ENCODE peak calls at places on chromosomes 1 and 21, in ten cellular contexts. B is left lung; Y is PC-9; F is left ventricle myocardium inferior; S is aorta; X is neural progenitor cell; M is A549; C is testis; D is naive thymus-derived CD4-positive, alpha-beta T cell; A is cardiac muscle cell. V is an unnamed sample.

GRCh38 chr1:203304391-203304918 is 864 bp upstream of the BTG2 start:
- DNase-seq in B (no peak), Y (no peak), F (no peak), S (peak; percentile 72), X (no peak), M (no peak), C (no peak), D (no peak), A (no peak), V (peak; percentile 60)

GRCh38 chr1:164767257-164768044 is 208.5 kb downstream of the PBX1 start:
- DNase-seq in B (no peak), Y (peak; percentile 16), F (no peak), S (no peak), X (no peak), M (peak; percentile 72), C (no peak), D (no peak), A (peak; percentile 98), V (no peak)

GRCh38 chr1:30743584-30744059 is 14.0 kb downstream of the LAPTM5 start:
- DNase-seq in B (no peak), Y (no peak), F (no peak), S (no peak), X (no peak), M (no peak), C (no peak), D (peak; percentile 90), A (no peak), V (no peak)

GRCh38 chr1:60427194-60427593 is 353.6 kb upstream of the C1orf87 start:
- DNase-seq in B (no peak), Y (no peak), F (no peak), S (no peak), X (no peak), M (no peak), C (no peak), D (no peak), A (peak; percentile 32), V (peak; percentile 15)

GRCh38 chr1:234997201-234998173 is 131.2 kb downstream of the TOMM20 start:
- DNase-seq in B (peak; percentile 93), Y (peak; percentile 100), F (peak; percentile 98), S (peak; percentile 100), X (no peak), M (peak; percentile 98), C (peak; percentile 94), D (no peak), A (peak; percentile 99), V (peak; percentile 100)

GRCh38 chr21:30044447-30045064 is 104.8 kb upstream of the GRIK1 start:
- DNase-seq in B (no peak), Y (peak; percentile 3), F (no peak), S (no peak), X (peak; percentile 31), M (no peak), C (peak; percentile 19), D (no peak), A (peak; percentile 42), V (no peak)

GRCh38 chr1:116556289-116557006 is 14.4 kb downstream of the CD58 start:
- DNase-seq in B (peak; percentile 63), Y (peak; percentile 71), F (peak; percentile 57), S (peak; percentile 86), X (no peak), M (no peak), C (no peak), D (no peak), A (peak; percentile 97), V (peak; percentile 37)

GRCh38 chr1:66464356-66464755 is 69.6 kb upstream of the SGIP1 start:
- DNase-seq in B (no peak), Y (no peak), F (no peak), S (no peak), X (no peak), M (no peak), C (no peak), D (no peak), A (no peak), V (no peak)

GRCh38 chr1:90211101-90211500 is 216.2 kb downstream of the ZNF326 start:
- DNase-seq in B (no peak), Y (no peak), F (no peak), S (no peak), X (no peak), M (no peak), C (no peak), D (no peak), A (no peak), V (no peak)

GRCh38 chr1:95438213-95438948 is 204.4 kb downstream of the RWDD3 start:
- DNase-seq in B (no peak), Y (no peak), F (no peak), S (no peak), X (peak; percentile 53), M (no peak), C (no peak), D (no peak), A (no peak), V (no peak)

GRCh38 chr1:223515416-223515815 is 122.2 kb downstream of the CCDC185 start:
- DNase-seq in B (no peak), Y (no peak), F (no peak), S (no peak), X (no peak), M (no peak), C (no peak), D (peak; percentile 15), A (no peak), V (no peak)

GRCh38 chr1:15282038-15282437 is 35.0 kb downstream of the FHAD1 start:
- DNase-seq in B (no peak), Y (no peak), F (no peak), S (no peak), X (no peak), M (no peak), C (no peak), D (no peak), A (no peak), V (no peak)

GRCh38 chr1:211132681-211133392 is 1.1 kb downstream of the KCNH1 start:
- DNase-seq in B (no peak), Y (no peak), F (no peak), S (no peak), X (peak; percentile 43), M (no peak), C (no peak), D (no peak), A (no peak), V (no peak)
- H3K4me3 ChIP-seq in B (no peak overlapping the region), Y (no peak overlapping the region), F (peak overlapping the region; percentile 64), S (no peak overlapping the region), X (peak overlapping the region; percentile 63), M (peak overlapping the region; percentile 67), C (peak overlapping the region; percentile 53), D (peak overlapping the region; percentile 50), A (peak overlapping the region; percentile 24), V (no peak overlapping the region)

DNA sequence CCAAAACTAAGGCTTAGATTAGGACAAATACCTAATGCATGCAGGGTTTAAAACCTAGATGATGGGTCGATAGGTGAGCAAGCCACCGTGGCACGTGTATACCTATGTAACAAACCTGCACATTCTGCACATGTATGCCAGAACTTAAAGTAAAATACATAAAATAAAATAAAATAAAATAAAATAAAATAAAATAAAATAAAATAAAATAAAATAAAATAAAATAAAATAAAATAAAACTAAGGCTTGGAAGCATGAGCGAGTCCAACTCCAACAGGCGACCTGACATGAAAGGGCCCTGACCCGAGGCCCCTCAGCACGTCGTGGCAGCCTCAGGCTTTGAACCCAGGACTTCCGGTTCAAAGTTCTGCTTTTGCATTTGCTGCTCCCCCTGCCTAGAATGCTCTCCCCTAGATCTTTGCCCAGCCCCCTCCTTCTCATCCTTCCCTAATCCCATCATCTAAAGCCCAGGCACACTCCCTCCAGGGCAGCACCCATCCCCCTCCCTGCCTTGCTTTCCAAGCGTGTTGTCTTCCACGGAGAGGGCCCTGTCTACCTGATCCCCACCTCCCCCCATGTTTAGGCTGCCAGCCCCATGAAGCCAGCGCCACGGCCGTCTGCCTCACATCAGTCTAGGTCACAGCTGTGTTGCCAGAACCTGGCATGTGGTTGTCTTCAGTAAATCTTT is 64.3 kb downstream of the TAS1R2 start:
- DNase-seq in B (no peak), Y (no peak), F (no peak), S (peak; percentile 42), X (peak; percentile 34), M (no peak), C (no peak), D (no peak), A (no peak), V (no peak)
- H3K4me1 ChIP-seq in B (no peaks in the 10 kb centered on the region), Y (no peaks in the 10 kb centered on the region), F (no peaks in the 10 kb centered on the region), S (no peaks in the 10 kb centered on the region), X (peaks cover 17% of the 10 kb centered on the region), M (no peaks in the 10 kb centered on the region), C (no peaks in the 10 kb centered on the region), D (no peaks in the 10 kb centered on the region), A (peaks cover 17% of the 10 kb centered on the region), V (no peaks in the 10 kb centered on the region)

GRCh38 chr21:14587266-14587665 is 41.2 kb upstream of the SAMSN1 start:
- DNase-seq in B (no peak), Y (no peak), F (no peak), S (no peak), X (no peak), M (no peak), C (no peak), D (no peak), A (no peak), V (no peak)

GRCh38 chr21:14585122-14585521 is 39.0 kb upstream of the SAMSN1 start:
- DNase-seq in B (no peak), Y (no peak), F (no peak), S (no peak), X (no peak), M (no peak), C (no peak), D (no peak), A (no peak), V (no peak)

GRCh38 chr21:14591882-14592281 is 45.8 kb upstream of the SAMSN1 start:
- DNase-seq in B (no peak), Y (no peak), F (no peak), S (no peak), X (no peak), M (no peak), C (peak; percentile 16), D (no peak), A (peak; percentile 86), V (peak; percentile 26)

GRCh38 chr21:14591277-14591876 is 45.3 kb upstream of the SAMSN1 start:
- DNase-seq in B (no peak), Y (no peak), F (no peak), S (no peak), X (no peak), M (no peak), C (no peak), D (no peak), A (no peak), V (no peak)

DNA sequence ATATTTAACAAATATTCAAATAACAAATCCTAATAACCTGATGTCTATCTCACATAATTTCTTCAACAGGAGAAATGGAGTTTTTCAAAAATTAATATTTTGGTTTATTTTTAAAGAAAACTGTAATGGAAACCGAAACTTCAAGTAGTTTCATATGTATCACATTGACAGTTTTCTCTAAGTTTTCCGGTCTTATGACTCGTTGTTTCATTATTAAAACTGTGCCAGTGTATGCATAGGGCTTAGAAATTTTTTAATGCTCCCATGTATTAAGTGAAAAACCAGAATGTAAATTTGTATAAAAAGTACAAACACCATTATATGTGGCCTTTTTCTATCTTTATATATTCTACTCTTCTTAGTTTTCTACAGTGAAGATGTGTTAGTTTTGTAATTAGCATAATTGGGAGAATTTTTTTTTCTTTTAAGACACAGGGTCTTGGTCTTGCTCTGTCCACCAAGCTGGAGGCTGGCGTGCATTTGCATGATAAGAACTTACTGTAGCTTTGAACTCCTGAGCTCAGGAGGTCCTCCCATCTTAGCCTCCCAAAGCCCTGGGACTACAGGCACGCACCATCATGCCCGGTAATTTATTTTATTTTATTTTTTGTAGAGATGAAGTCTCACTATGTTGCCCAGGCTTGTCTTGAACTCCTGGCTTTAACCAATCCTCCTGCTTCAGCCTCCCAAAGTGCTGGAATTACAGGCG is 43.9 kb upstream of the SAMSN1 start:
- DNase-seq in B (no peak), Y (no peak), F (no peak), S (no peak), X (no peak), M (no peak), C (no peak), D (no peak), A (no peak), V (no peak)
- H3K4me3 ChIP-seq in B (no peak overlapping the region), Y (no peak overlapping the region), F (no peak overlapping the region), S (no peak overlapping the region), X (no peak overlapping the region), M (no peak overlapping the region), C (no peak overlapping the region), D (no peak overlapping the region), A (no peak overlapping the region), V (no peak overlapping the region)

GRCh38 chr1:109796484-109797305 is 33.0 kb upstream of the EPS8L3 start:
- DNase-seq in B (no peak), Y (no peak), F (no peak), S (peak; percentile 25), X (no peak), M (no peak), C (no peak), D (no peak), A (peak; percentile 78), V (no peak)
- H3K4me1 ChIP-seq in B (peaks cover 21% of the 10 kb centered on the region), Y (peaks cover 36% of the 10 kb centered on the region), F (peaks cover 47% of the 10 kb centered on the region), S (no peaks in the 10 kb centered on the region), X (peaks cover 17% of the 10 kb centered on the region), M (peaks cover 36% of the 10 kb centered on the region), C (peaks cover 17% of the 10 kb centered on the region), D (peaks cover 49% of the 10 kb centered on the region), A (peaks cover 13% of the 10 kb centered on the region), V (peaks cover 26% of the 10 kb centered on the region)